ENCODE peak calls at places on chromosomes 4 and X, in five cellular contexts. H is NCI-H460; O is SK-N-SH; F is stimulated activated CD8-positive, alpha-beta memory T cell treated with anti-CD3 and anti-CD28 coated beads, Interleukin-4, amount 100 ng/mL, for 4 hours; P is ovary. L is an unnamed sample.

GRCh38 chrX:53281321-53281822 is at the start of gene IQSEC2:
- DNase-seq in H (peak), O (no peak), F (no peak), P (peak), L (peak)

GRCh38 chr4:137572163-137572562 is 39.9 kb upstream of the PCDH18 start:
- DNase-seq in H (no peak), O (no peak), F (no peak), P (no peak), L (no peak)

GRCh38 chr4:153374471-153374870 is 30.0 kb downstream of the MND1 start:
- DNase-seq in H (no peak), O (no peak), F (no peak), P (no peak), L (no peak)

GRCh38 chrX:10109695-10110094 is 47.1 kb upstream of the CLCN4 start:
- DNase-seq in H (no peak), O (no peak), F (no peak), P (peak), L (peak)

GRCh38 chrX:130805906-130806305 is 97.1 kb downstream of the ENOX2 start:
- DNase-seq in H (no peak), O (no peak), F (no peak), P (no peak), L (no peak)

GRCh38 chr4:65535128-65535527 is 135.2 kb downstream of the EPHA5 start:
- DNase-seq in H (peak), O (no peak), F (no peak), P (no peak), L (no peak)

GRCh38 chr4:71978192-71978845 is 53.5 kb upstream of the NPFFR2 start:
- DNase-seq in H (no peak), O (no peak), F (no peak), P (no peak), L (no peak)

GRCh38 chr4:144582975-144583374 is 63.0 kb upstream of the HHIP start:
- DNase-seq in H (peak), O (no peak), F (no peak), P (no peak), L (no peak)

GRCh38 chr4:109701566-109702399 is 1.5 kb downstream of the CASP6 start:
- DNase-seq in H (no peak), O (no peak), F (no peak), P (no peak), L (no peak)

GRCh38 chr4:41029098-41029497 is 185.2 kb downstream of the APBB2 start:
- DNase-seq in H (no peak), O (no peak), F (no peak), P (no peak), L (no peak)

GRCh38 chrX:67893931-67894330 is 350.1 kb downstream of the AR start:
- DNase-seq in H (no peak), O (no peak), F (no peak), P (no peak), L (no peak)

L was measured in sigmoid colon.